ENCODE peak calls at places on chromosomes 1 and 21, in four cellular contexts. M is K562, H is GM12878, A is HepG2. T is an unnamed sample.

GRCh38 chr1:206583461-206584264 is 28.6 kb downstream of the EIF2D start:
- DNase-seq in H (no peak), M (peak), A (peak), T (peak)

GRCh38 chr1:75258351-75258750 is 124.2 kb downstream of the LHX8 start:
- DNase-seq in H (no peak), M (no peak), A (no peak), T (no peak)

GRCh38 chr1:243313635-243314536 is 58.0 kb downstream of the SDCCAG8 start:
- DNase-seq in A (no peak), H (peak), M (no peak), T (no peak)

GRCh38 chr1:30912913-30913652 is 4.5 kb upstream of the SDC3 start:
- DNase-seq in M (no peak), H (no peak), A (no peak), T (peak)

GRCh38 chr1:33365560-33365997 is 44.7 kb upstream of the A3GALT2 start:
- DNase-seq in H (no peak), M (no peak), A (no peak), T (no peak)

GRCh38 chr1:93814795-93815737 is 63.9 kb downstream of the DNTTIP2 start:
- DNase-seq in M (peak), A (no peak), H (no peak), T (no peak)

GRCh38 chr1:168509875-168510594 is 33.8 kb downstream of the XCL2 start:
- DNase-seq in M (no peak), A (no peak), H (peak), T (no peak)

GRCh38 chr1:13960376-13960987 is 260.5 kb downstream of the PRDM2 start:
- DNase-seq in M (peak), A (peak), H (peak), T (peak)

GRCh38 chr21:31397515-31397926 is 53.5 kb upstream of the TIAM1 start:
- DNase-seq in H (no peak), A (no peak), M (no peak), T (peak)

GRCh38 chr1:18878538-18879220 is 19.2 kb upstream of the TAS1R2 start:
- DNase-seq in M (no peak), A (no peak), H (no peak), T (no peak)

GRCh38 chr21:15014220-15014619 is 50.6 kb downstream of the NRIP1 start:
- DNase-seq in M (no peak), A (no peak), H (no peak), T (no peak)

GRCh38 chr1:143736562-143736961 is 235.2 kb downstream of the FAM72C start:
- DNase-seq in M (no peak), A (no peak), H (no peak), T (no peak)

GRCh38 chr21:19123525-19123924 is 719.9 kb upstream of the TMPRSS15 start:
- DNase-seq in M (no peak), A (no peak), H (no peak), T (no peak)

GRCh38 chr1:54944610-54945392 is 35.6 kb upstream of the TMEM61 start:
- DNase-seq in H (peak), A (peak), M (peak), T (peak)

GRCh38 chr1:236401698-236402097 is 7.6 kb downstream of the EDARADD start:
- DNase-seq in H (no peak), A (no peak), M (no peak), T (no peak)

GRCh38 chr1:3598051-3598471 is 13.2 kb downstream of the MEGF6 start:
- DNase-seq in A (no peak), M (no peak), H (no peak), T (no peak)

GRCh38 chr1:3594706-3595377 is 16.5 kb downstream of the MEGF6 start:
- DNase-seq in H (no peak), M (no peak), A (no peak), T (no peak)

GRCh38 chr1:3596663-3597598 is 14.4 kb downstream of the MEGF6 start:
- DNase-seq in M (no peak), A (no peak), H (no peak), T (no peak)

GRCh38 chr1:3597599-3597964 is 13.7 kb downstream of the MEGF6 start:
- DNase-seq in A (no peak), M (no peak), H (no peak), T (no peak)

DNA sequence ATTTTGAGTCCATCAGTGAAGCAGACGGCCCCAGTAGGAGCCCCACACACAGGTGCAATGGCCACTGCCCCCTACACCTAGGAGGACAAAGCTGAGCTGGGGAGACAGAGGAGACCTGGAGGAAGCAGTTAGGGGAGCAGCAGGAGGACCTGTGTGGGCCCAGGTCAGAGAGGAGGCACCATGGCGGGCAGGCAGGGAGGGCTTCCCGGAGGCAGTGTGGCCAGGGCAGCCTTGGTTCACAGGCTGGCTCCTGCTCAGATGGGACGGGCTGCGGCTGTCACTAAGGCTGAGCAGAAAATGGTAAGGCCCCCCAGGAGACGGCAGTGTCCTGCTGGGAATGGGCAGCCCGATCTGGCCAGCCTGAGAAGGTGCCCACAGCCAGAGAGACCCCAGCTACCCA is 15.4 kb downstream of the MEGF6 start:
- DNase-seq in A (no peak), H (no peak), M (no peak), T (no peak)
- H3K4me2 ChIP-seq in A (no peak), H (no peak), M (no peak), T (no peak)

DNA sequence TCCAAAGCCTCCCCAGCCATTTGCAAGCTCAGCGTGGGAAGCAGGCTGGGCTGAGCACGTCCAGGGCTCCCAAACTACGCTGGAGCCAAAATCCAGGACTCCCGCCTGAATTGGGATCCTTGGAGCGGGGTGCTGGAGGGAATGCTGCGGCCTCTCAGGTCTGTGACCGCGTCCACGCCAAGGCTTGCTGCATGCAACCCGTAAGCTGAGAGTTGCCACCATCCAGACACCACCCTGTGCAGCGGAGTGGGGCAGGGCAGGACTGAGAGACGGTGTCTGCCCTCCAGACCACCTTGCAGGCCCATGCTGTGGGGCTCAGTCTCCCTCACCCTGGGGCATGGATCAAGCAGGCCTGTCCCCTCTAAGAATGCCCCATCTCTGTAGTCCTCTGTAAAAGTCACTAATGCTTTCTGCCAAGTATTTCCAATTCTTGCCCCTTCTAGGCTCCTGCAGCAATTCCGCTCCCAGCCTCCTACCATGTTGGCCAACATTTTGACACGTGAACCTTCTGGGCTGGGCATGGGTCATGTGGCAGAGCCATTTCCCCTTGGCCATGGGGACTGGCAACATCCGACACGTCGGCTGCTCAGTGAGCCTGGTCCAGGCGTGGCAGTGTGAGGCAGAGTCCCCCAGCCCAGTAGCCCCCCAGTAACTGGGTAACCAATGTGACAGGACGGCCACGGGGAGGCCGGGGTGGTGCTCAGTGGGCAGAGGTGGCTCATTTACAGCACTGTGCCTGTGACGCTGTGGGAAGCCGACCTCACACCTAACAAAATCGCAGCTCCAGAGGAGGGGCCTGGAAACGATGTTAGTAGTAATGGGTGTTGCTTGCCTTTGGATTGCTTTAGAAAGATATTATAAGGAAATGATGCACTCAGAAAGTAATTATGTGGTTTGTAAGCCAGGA is 57.9 kb upstream of the PDE9A start:
- DNase-seq in A (no peak), M (no peak), H (no peak), T (no peak)
- TF ChIP-seq TAF1 in A (no peak), M (no peak), H (no peak), T (no peak)

DNA sequence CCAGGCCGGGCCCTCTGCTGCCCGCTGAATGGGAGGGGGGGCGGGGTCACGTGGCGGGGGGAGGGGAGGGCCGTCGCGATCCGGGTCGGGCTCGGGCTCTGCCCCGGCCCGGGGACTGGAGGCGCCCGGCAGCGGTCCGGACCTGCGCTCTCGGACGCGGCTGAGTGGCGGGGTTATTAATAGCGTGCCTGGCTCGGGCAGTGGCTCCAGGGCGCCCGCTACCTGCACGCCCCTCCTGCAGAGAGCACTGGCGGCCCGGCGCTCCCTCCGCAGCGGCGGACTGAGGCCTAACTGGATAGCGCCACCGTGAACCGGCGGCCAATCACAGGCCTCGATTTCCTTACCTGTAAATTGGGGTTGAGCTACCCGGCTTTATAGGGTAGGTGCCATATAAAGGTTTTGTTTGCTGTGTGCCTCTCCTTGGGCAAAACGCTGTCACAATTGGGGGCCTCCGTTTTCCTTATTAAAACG is 28.0 kb downstream of the AHDC1 start:
- DNase-seq in A (peak), M (no peak), H (no peak), T (peak)
- TF ChIP-seq FOXM1 in A (no peak), M (no peak), H (no peak), T (no peak)

GRCh38 chr21:36551731-36552457 is 72.0 kb upstream of the CLDN14 start:
- DNase-seq in H (no peak), M (no peak), A (no peak), T (no peak)
- H3K4me2 ChIP-seq in H (no peak), M (no peak), A (no peak), T (peak)

GRCh38 chr1:77900687-77901293 is 12.4 kb downstream of the NEXN start:
- DNase-seq in M (peak), A (peak), H (peak), T (peak)
- TF ChIP-seq TAF1 in M (no peak), A (no peak), H (no peak), T (no peak)

DNA sequence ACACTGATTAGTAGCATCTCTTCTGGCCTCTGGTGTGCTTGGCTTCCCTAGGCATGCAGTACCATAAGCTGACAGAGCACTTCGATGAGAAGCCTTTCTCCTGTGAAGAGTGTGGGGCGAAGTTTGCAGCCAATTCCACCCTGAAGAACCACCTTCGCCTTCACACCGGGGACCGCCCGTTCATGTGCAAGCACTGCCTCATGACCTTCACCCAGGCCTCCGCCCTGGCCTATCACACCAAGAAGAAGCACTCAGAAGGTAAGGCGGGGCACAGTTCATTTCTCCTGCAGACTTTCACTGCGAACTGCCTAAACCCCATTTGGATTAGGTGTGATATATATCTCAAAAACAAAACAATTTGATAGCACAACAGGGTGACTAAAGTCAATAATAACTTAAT is 50.4 kb upstream of the EPHA8 start:
- DNase-seq in A (no peak), M (no peak), H (no peak), T (no peak)
- TF ChIP-seq FOXM1 in A (no peak), M (no peak), H (no peak), T (no peak)

DNA sequence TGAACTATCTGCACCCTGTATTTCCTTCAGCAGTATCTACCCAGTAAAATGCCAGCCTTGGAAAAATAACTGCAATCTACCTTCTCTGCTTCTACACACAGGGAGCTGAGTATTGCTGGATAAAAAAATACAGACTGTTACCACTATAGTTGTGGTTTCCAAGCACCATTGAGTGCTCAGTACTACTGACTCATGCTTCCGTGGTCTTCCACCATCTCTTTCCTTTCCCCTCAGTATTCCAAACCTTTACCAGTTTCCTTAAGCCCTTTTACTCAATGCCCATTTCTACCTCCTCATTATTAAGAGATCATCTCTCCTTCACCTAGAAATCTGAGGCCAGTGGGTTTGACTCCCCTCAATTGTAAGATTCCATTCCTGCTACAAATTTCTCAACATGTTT is 23.8 kb downstream of the GLMN start:
- DNase-seq in A (no peak), H (no peak), M (no peak), T (no peak)
- H3K4me2 ChIP-seq in A (no peak), H (no peak), M (no peak), T (no peak)

DNA sequence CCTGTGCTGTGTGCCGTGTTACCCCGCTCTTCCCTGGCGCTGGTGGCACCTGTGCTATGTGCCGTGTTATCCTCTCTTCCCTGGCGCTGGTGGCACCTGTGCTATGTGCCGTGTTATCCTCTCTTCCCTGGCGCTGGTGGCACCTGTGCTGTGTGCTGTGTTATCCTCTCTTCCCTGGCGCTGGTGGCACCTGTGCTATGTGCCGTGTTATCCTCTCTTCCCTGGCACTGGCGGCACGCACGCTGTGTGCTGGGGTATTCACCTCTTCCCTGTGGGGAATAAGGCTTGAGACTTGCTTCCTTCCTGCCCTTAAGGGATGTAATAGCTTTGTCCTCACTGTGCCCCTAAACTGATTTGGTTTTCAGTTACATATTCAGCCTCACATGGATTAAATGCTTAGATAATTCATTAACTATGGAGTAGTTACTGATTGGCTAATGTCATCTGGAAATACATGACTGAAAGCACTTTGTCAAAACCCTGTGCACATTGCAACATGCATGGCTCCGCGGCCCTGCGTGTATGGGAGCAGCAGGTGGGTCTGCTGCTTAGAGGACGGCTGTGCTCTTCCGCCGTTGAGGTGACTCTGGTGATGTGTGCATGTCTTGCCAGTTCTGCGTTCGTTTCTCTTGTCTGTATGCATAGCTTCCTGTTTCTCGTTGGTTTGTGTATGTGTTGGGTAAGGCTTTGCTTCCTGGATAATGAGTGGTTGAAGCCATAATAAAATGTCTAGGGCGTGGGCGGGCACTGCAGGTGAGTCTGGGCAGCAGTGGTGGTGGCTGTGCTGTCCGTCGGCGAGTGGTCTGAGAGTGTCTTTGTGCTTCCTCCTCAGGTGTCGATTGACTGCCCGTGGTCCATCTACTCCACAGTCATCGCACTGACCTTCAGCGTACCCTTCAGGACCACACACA is 17.9 kb upstream of the PWP2 start:
- DNase-seq in M (no peak), A (no peak), H (no peak), T (no peak)
- TF ChIP-seq TAF1 in M (no peak), A (no peak), H (no peak), T (no peak)

GRCh38 chr21:36164427-36164784 is 7.8 kb downstream of the DOP1B start:
- DNase-seq in H (no peak), M (no peak), A (peak), T (peak)
- TF ChIP-seq FOXM1 in H (no peak), M (no peak), A (no peak), T (no peak)

GRCh38 chr1:41411229-41411628 is 50.0 kb downstream of the FOXO6 start:
- DNase-seq in A (no peak), M (no peak), H (no peak), T (no peak)

GRCh38 chr1:41414291-41414690 is 53.1 kb downstream of the FOXO6 start:
- DNase-seq in H (no peak), M (no peak), A (no peak), T (no peak)

GRCh38 chr1:41413748-41414281 is 52.6 kb downstream of the FOXO6 start:
- DNase-seq in A (no peak), M (no peak), H (no peak), T (no peak)

GRCh38 chr1:41414716-41415306 is 53.6 kb downstream of the FOXO6 start:
- DNase-seq in H (no peak), M (no peak), A (no peak), T (no peak)

DNA sequence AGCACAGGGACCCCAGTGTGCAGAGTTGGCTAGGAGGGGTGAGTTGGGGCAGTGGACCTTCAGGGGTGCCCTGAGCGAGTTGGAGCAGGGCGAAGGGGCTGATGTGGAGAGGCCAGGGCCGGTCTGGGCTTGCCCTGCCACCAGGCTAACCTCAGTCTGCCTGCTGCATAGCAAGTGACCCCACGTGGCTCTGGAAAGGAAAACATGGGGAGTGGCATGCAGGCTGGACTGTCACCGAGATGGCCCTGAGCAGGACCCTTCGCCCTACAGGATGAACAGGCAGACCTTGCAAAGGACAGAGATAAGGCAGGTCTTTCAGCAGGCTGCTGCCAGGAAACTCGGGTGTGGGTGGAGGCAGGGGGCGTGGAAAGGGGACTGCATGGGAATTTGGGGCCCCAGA is 51.5 kb downstream of the FOXO6 start:
- DNase-seq in M (no peak), H (no peak), A (peak), T (no peak)
- H3K4me2 ChIP-seq in M (no peak), H (no peak), A (no peak), T (no peak)